ENCODE peak calls at places on chromosome 21, in eight cellular contexts. H, Q, L, S, X, K, W and V are unnamed samples.

GRCh38 chr21:14981246-14981645 is 83.6 kb downstream of the NRIP1 start:
- DNase-seq in Q (no peak), H (no peak), X (no peak), L (no peak), W (no peak), K (no peak), S (no peak), V (no peak)

GRCh38 chr21:14531927-14532326 is 14.2 kb downstream of the SAMSN1 start:
- DNase-seq in K (no peak), Q (no peak), W (no peak), X (no peak), L (no peak), H (no peak), S (no peak), V (no peak)

GRCh38 chr21:46081022-46081861 is 16.7 kb upstream of the COL6A2 start:
- DNase-seq in X (no peak), S (no peak), L (peak), K (no peak), W (no peak), H (no peak), Q (no peak), V (no peak)

GRCh38 chr21:16420086-16420724 is 690.4 kb downstream of the USP25 start:
- DNase-seq in L (no peak), X (peak), S (peak), K (peak), Q (peak), W (no peak), H (peak), V (no peak)

GRCh38 chr21:29299906-29300546 is 1.3 kb downstream of the BACH1 start:
- DNase-seq in Q (peak), H (peak), L (peak), S (peak), X (peak), W (peak), K (peak), V (peak)

GRCh38 chr21:16594191-16594590 is 864.4 kb downstream of the USP25 start:
- DNase-seq in H (no peak), X (no peak), S (no peak), K (no peak), L (no peak), W (no peak), Q (no peak), V (no peak)

GRCh38 chr21:21860888-21861287 is 862.7 kb downstream of the NCAM2 start:
- DNase-seq in K (no peak), L (no peak), W (no peak), S (no peak), X (no peak), H (no peak), Q (no peak), V (no peak)

GRCh38 chr21:45347048-45347711 is 57.8 kb upstream of the COL18A1 start:
- DNase-seq in Q (no peak), X (no peak), K (no peak), H (no peak), L (peak), W (no peak), S (no peak), V (no peak)

GRCh38 chr21:25569084-25569483 is 38.2 kb downstream of the MRPL39 start:
- DNase-seq in X (no peak), Q (no peak), W (no peak), H (no peak), S (no peak), L (no peak), K (no peak), V (no peak)

GRCh38 chr21:16865612-16866011 is 647.2 kb upstream of the CXADR start:
- DNase-seq in L (no peak), H (no peak), S (no peak), X (no peak), Q (no peak), W (no peak), K (no peak), V (no peak)

GRCh38 chr21:44064852-44065403 is 42.3 kb upstream of the PWP2 start:
- DNase-seq in W (no peak), H (no peak), X (no peak), S (no peak), Q (no peak), L (no peak), K (no peak), V (no peak)

GRCh38 chr21:43658769-43659135 is 536 bp downstream of the HSF2BP start:
- DNase-seq in L (peak), X (no peak), S (peak), H (no peak), Q (no peak), W (no peak), K (no peak), V (no peak)

GRCh38 chr21:46322351-46323226 is 1.1 kb downstream of the C21orf58 start:
- DNase-seq in K (no peak), H (peak), W (no peak), X (no peak), S (no peak), Q (peak), L (peak), V (no peak)

GRCh38 chr21:20004353-20004752 is 993.9 kb upstream of the NCAM2 start:
- DNase-seq in K (no peak), X (no peak), L (no peak), W (no peak), S (no peak), H (no peak), Q (no peak), V (no peak)

GRCh38 chr21:38793060-38793459 is 12.7 kb upstream of the ETS2 start:
- DNase-seq in S (no peak), Q (no peak), H (no peak), W (no peak), K (no peak), X (no peak), L (no peak), V (no peak)

GRCh38 chr21:29904359-29905282 is 35.2 kb downstream of the GRIK1 start:
- DNase-seq in X (no peak), K (no peak), H (no peak), Q (peak), W (no peak), L (peak), S (no peak), V (no peak)

GRCh38 chr21:44850905-44851657 is 22.4 kb downstream of the PTTG1IP start:
- DNase-seq in K (no peak), S (no peak), H (no peak), X (no peak), Q (no peak), L (no peak), W (no peak), V (no peak)

GRCh38 chr21:37891953-37892352 is 24.3 kb downstream of the KCNJ6 start:
- DNase-seq in H (no peak), L (peak), K (no peak), S (no peak), W (no peak), Q (no peak), X (no peak), V (no peak)

DNA sequence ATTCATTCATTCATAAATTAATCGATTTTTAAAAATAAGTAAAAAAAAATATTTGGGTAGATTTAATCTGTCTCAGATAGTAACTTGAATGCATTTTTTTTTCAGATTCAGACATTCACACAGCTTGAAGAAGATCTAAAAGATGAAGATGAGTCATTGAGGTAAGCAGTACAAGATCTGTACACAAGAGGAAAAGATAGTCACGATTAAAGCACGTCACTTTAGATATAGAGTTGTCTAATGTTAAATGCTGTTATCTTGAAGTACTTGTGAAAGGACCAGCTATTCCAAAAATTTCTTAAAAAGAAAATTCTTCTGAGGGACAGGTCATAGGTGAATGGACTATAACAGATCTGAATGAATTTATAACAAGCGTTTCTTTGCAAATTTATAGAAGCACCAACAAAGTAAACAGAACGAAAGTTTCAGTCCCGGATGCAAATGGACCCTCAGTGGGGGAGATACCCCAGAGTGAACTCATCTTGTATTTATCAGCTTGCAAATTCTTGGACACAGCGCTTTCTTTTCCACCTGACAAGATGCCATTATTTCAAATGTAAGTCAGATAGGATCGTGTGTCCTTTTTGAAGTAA is 31.2 kb upstream of the MORC3 start:
- DNase-seq in S (no peak), Q (no peak), H (no peak), W (peak), X (no peak), K (no peak), L (no peak), V (no peak)
- H3K4me3 ChIP-seq in S (no peak), Q (no peak), H (no peak), W (peak), X (no peak), K (no peak), L (no peak), V (peak)

GRCh38 chr21:34884346-34884929 is 164.7 kb downstream of the RUNX1 start:
- DNase-seq in W (no peak), K (no peak), S (no peak), X (no peak), L (no peak), H (no peak), Q (no peak), V (no peak)

GRCh38 chr21:34881421-34881820 is 167.7 kb downstream of the RUNX1 start:
- DNase-seq in Q (peak), W (no peak), L (no peak), X (no peak), H (no peak), S (no peak), K (no peak), V (no peak)

GRCh38 chr21:34883501-34884271 is 165.4 kb downstream of the RUNX1 start:
- DNase-seq in Q (no peak), S (no peak), K (no peak), L (no peak), W (no peak), H (no peak), X (no peak), V (no peak)

GRCh38 chr21:34881894-34882371 is 167.2 kb downstream of the RUNX1 start:
- DNase-seq in Q (no peak), X (no peak), H (no peak), L (no peak), W (no peak), S (no peak), K (no peak), V (no peak)

GRCh38 chr21:34882719-34883131 is 166.4 kb downstream of the RUNX1 start:
- DNase-seq in Q (no peak), H (no peak), X (no peak), S (no peak), L (no peak), K (no peak), W (no peak), V (no peak)
- H3K4me3 ChIP-seq in Q (peak), H (no peak), X (peak), S (no peak), L (no peak), K (no peak), W (no peak), V (no peak)

DNA sequence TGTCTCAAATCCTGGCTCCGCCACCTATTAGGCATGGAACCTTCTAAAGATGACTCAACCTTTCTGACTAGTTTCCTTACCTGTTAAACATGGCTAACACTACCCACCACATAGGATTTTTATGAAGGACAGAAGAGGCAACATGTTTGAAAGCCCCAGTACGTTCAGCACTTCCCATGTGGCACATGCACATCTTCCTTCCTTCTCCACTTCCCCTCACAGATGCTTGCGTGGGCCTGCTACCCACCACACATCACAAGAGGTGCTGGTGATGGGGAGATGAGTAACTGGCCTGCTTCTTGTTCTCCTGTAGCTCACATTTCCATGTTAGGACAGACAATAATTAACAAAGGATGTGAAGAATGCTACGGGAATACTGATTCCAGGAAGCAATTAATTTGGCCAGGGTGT is 7.1 kb downstream of the ZBTB21 start:
- DNase-seq in L (no peak), Q (no peak), X (no peak), H (no peak), S (no peak), W (no peak), K (no peak), V (no peak)
- H3K4me3 ChIP-seq in L (no peak), Q (no peak), X (no peak), H (no peak), S (no peak), W (no peak), K (no peak), V (peak)

GRCh38 chr21:33978585-33978984 is 63.0 kb upstream of the ATP5PO start:
- DNase-seq in X (no peak), L (no peak), W (no peak), S (no peak), Q (no peak), K (no peak), H (no peak), V (no peak)
- H3K4me3 ChIP-seq in X (no peak), L (no peak), W (no peak), S (no peak), Q (no peak), K (no peak), H (no peak), V (no peak)

DNA sequence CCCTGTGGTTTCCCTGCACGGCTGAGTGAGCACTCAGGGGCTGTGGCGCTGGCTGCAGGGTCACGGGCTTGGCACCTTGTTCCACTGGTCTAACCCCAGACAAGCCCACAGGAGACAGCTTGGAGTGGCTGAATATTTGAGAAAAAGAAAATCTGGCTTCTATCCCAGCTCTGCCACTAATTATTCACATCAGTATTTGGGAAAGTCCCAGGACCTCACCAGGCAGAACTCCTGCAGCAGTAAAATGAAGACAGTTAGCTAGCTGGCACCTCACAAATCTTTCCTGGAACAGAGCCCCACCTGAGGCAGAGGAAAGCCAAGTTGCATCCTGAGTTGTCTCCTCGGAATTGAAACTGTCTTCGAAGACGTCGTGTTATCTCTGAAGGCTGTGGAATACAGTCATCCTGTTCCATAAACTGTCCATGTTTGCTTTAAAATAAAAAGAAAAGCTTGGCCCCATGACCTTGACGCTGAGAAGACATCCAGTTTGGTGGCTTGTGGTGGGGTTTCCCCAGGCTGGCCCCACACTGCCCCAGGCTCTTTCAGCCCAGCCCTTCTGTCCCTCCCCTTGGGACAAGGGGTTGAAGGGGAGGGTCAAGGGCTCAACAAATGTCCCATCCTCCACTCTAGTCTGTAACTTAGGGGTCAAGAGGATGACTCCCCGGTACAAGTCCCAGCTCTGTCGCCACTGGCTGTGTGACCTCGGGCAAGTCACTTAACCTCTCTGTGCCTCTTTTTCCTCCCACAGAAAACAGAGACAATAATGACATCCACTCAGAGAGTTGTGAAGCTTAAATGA is 93.8 kb upstream of the TMPRSS2 start:
- DNase-seq in H (peak), S (no peak), W (no peak), K (peak), Q (no peak), X (peak), L (no peak), V (no peak)
- H3K4me3 ChIP-seq in H (no peak), S (no peak), W (no peak), K (no peak), Q (no peak), X (no peak), L (no peak), V (no peak)

GRCh38 chr21:18153063-18153462 is 91.6 kb upstream of the CHODL start:
- DNase-seq in H (no peak), X (no peak), Q (peak), S (no peak), W (no peak), K (no peak), L (no peak), V (no peak)
- H3K4me3 ChIP-seq in H (no peak), X (no peak), Q (no peak), S (no peak), W (no peak), K (no peak), L (no peak), V (no peak)

GRCh38 chr21:28144089-28144488 is 848.6 kb downstream of the LTN1 start:
- DNase-seq in H (no peak), K (no peak), W (no peak), S (no peak), X (no peak), L (no peak), Q (no peak), V (no peak)
- H3K4me3 ChIP-seq in H (no peak), K (no peak), W (no peak), S (no peak), X (no peak), L (no peak), Q (no peak), V (no peak)